ENCODE peak calls at places on chromosomes 7 and 10, in nine cellular contexts. W is CD8-positive, alpha-beta T cell; C is right lobe of liver; Y is GM23338; I is cardiac fibroblast; B is AG10803; F is HL-60; X is choroid plexus epithelial cell; R is fibroblast of mammary gland. P is an unnamed sample.

GRCh38 chr10:71396084-71396713 is 521 bp upstream of the CDH23 start:
- DNase-seq in F (no peak), Y (peak; percentile 91), I (peak; percentile 2), X (peak; percentile 49), B (no peak), C (peak; percentile 71), R (no peak), W (no peak), P (peak; percentile 19)

GRCh38 chr10:100729877-100730738 is 15.3 kb upstream of the PAX2 start:
- DNase-seq in C (no peak), B (no peak), Y (peak; percentile 58), I (no peak), W (no peak), X (no peak), F (no peak), R (no peak), P (no peak)

GRCh38 chr7:128801667-128802066 is 9.9 kb downstream of the CCDC136 start:
- DNase-seq in B (no peak), F (no peak), X (no peak), C (no peak), W (no peak), R (no peak), I (no peak), Y (no peak), P (no peak)

GRCh38 chr10:52420656-52421055 is 106.6 kb downstream of the DKK1 start:
- DNase-seq in B (no peak), C (no peak), F (no peak), R (no peak), X (no peak), W (no peak), I (no peak), Y (no peak), P (no peak)

GRCh38 chr10:93030409-93030808 is 30.2 kb upstream of the CYP26C1 start:
- DNase-seq in X (peak; percentile 89), R (peak; percentile 69), B (peak; percentile 85), W (no peak), I (peak; percentile 81), F (no peak), Y (peak; percentile 40), C (no peak), P (peak; percentile 54)

GRCh38 chr10:5694573-5694972 is 9.9 kb downstream of the TASOR2 start:
- DNase-seq in X (no peak), Y (no peak), I (no peak), B (no peak), W (no peak), F (no peak), R (no peak), C (no peak), P (no peak)

GRCh38 chr7:139570119-139570518 is 46.6 kb downstream of the CLEC2L start:
- DNase-seq in C (no peak), Y (no peak), I (no peak), B (no peak), W (no peak), F (no peak), X (peak; percentile 14), R (no peak), P (no peak)

GRCh38 chr7:53383131-53383530 is 347.7 kb downstream of the POM121L12 start:
- DNase-seq in Y (no peak), B (no peak), X (no peak), W (no peak), I (peak; percentile 0), R (no peak), F (no peak), C (no peak), P (no peak)

GRCh38 chr10:22103701-22104100 is 100.2 kb upstream of the DNAJC1 start:
- DNase-seq in I (peak; percentile 21), F (no peak), R (peak; percentile 7), Y (peak; percentile 63), X (peak; percentile 47), W (no peak), B (no peak), C (no peak), P (no peak)

GRCh38 chr10:50621981-50622496 is 1.7 kb downstream of the SGMS1 start:
- DNase-seq in I (peak; percentile 97), B (peak; percentile 96), W (peak; percentile 71), F (peak; percentile 66), Y (peak; percentile 64), X (peak; percentile 96), C (peak; percentile 99), R (peak; percentile 95), P (peak; percentile 98)

GRCh38 chr7:27777662-27778061 is 37.7 kb downstream of the TAX1BP1 start:
- DNase-seq in Y (no peak), W (no peak), F (no peak), B (no peak), C (no peak), R (no peak), I (no peak), X (no peak), P (no peak)
- H3K4me3 ChIP-seq in Y (no peak overlapping the region), W (no peak overlapping the region), F (no peak overlapping the region), B (no peak overlapping the region), C (no peak overlapping the region), R (no peak overlapping the region), I (no peak overlapping the region), X (no peak overlapping the region), P (no peak overlapping the region)

GRCh38 chr10:91565241-91565640 is 67.6 kb downstream of the PPP1R3C start:
- DNase-seq in X (no peak), C (no peak), R (no peak), W (no peak), B (no peak), I (no peak), F (no peak), Y (no peak), P (no peak)
- TF ChIP-seq CTCF in X (no peak), C (no peak), R (no peak), W (no peak), B (no peak), I (no peak), F (no peak), Y (no peak), P (no peak)

GRCh38 chr10:30057421-30057841 is 2.0 kb downstream of the JCAD start:
- DNase-seq in I (peak; percentile 21), R (peak; percentile 25), C (no peak), Y (no peak), F (no peak), W (no peak), X (peak; percentile 17), B (peak; percentile 47), P (no peak)

GRCh38 chr10:30056767-30057355 is 2.5 kb downstream of the JCAD start:
- DNase-seq in Y (peak; percentile 61), W (no peak), F (no peak), C (no peak), X (peak; percentile 49), R (no peak), B (no peak), I (no peak), P (no peak)

GRCh38 chr10:30058111-30058510 is 1.3 kb downstream of the JCAD start:
- DNase-seq in X (peak; percentile 6), B (no peak), W (no peak), R (no peak), Y (no peak), F (no peak), C (no peak), I (no peak), P (no peak)

GRCh38 chr10:30055094-30055701 is 4.2 kb downstream of the JCAD start:
- DNase-seq in B (peak; percentile 84), C (no peak), Y (no peak), X (peak; percentile 41), I (peak; percentile 49), R (peak; percentile 56), W (no peak), F (no peak), P (peak; percentile 47)

GRCh38 chr10:30056281-30056680 is 3.1 kb downstream of the JCAD start:
- DNase-seq in C (no peak), R (no peak), I (peak; percentile 9), Y (no peak), W (no peak), B (peak; percentile 43), X (peak; percentile 65), F (no peak), P (no peak)
- H3K4me3 ChIP-seq in C (no peak overlapping the region), R (no peak overlapping the region), I (no peak overlapping the region), Y (no peak overlapping the region), W (no peak overlapping the region), B (no peak overlapping the region), X (no peak overlapping the region), F (no peak overlapping the region), P (no peak overlapping the region)

DNA sequence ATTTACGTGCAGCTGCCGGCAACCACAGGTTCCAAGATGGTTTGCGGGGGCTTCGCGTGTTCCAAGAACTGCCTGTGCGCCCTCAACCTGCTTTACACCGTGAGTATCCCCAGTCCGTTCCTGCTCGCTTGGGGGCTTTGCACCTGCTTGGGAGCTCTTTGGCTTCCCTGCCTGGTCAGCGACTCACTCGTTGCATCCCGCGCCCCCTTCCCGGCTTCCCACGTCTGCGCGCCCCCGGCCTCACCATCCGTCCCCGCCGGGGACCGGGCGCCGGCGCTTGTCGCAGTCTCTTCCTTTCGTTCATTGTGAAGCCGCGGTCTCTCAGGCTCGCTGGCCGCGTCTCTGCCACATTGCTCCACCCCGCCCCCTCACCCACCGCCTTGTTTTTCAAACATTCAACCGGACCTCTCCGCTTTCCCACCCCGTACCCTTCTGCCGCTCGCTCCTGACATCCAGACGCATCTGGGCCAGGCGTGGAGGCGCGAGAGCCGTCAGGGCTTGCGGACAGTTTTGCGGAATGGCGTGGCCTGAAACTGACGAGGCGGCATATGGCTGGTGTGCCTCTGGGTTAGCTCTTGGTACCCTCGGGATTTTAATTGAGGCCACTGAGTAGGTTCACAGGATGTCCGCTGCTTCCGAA is 497 bp downstream of the TSPAN13 start:
- DNase-seq in F (peak; percentile 1), C (peak; percentile 59), X (no peak), B (peak; percentile 30), R (no peak), I (peak; percentile 33), Y (peak; percentile 79), W (no peak), P (no peak)
- TF ChIP-seq CTCF in F (no peak), C (no peak), X (no peak), B (no peak), R (no peak), I (no peak), Y (no peak), W (no peak), P (no peak)

GRCh38 chr7:27181176-27181520 is 3.9 kb downstream of the HOXA11 start:
- DNase-seq in I (no peak), W (no peak), R (no peak), B (no peak), Y (no peak), C (no peak), F (no peak), X (no peak), P (no peak)
- H3K4me3 ChIP-seq in I (no peak overlapping the region), W (no peak overlapping the region), R (no peak overlapping the region), B (no peak overlapping the region), Y (no peak overlapping the region), C (no peak overlapping the region), F (no peak overlapping the region), X (no peak overlapping the region), P (peak overlapping the region; percentile 59)

DNA sequence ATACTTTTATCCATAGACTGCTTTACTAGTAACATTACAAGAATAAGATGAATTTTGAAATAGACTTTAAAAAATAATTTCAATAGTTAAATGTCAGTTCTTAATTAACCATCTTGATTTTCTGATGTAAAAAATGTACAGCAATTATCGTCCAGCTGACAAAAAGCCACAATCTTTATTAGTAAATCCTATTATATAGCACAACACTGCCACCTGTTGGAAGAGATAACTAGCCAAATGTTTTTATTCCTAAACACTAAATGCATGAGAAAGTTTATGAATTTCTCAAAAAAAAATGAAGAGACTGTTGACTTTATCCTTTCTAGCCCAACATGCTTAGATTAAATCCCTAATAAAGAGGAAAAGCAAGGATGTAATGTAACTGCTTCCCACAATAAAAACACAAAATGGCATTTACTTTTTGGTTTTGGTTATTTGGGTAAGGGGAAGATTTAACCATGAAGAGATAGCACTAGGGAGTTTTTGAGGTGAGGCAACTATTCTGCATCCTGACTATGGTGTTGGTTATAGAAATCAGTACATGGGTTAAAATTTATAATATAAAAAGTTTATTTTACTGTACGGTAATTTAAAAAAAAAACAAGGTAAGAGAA is 8.0 kb downstream of the COA1 start:
- DNase-seq in I (peak; percentile 78), C (no peak), Y (peak; percentile 71), W (no peak), F (no peak), R (peak; percentile 75), X (peak; percentile 79), B (peak; percentile 58), P (peak; percentile 81)
- TF ChIP-seq CTCF in I (peak; percentile 57), C (peak; percentile 80), Y (peak; percentile 55), W (peak; percentile 95), F (peak; percentile 38), R (peak; percentile 61), X (peak; percentile 54), B (peak; percentile 70), P (peak; percentile 39)

P was measured in foreskin fibroblast.